ENCODE peak calls at places on chromosomes 11 and 22, in seven cellular contexts. One of them, this sample, is unnamed.

GRCh38 chr11:76523147-76523546 is 78.3 kb downstream of the EMSY start:
- DNase-seq in BE2C: no peak
- DNase-seq in cardiac fibroblast: no peak
- DNase-seq in IMR-90: no peak
- DNase-seq in A549: no peak
- DNase-seq in AG08396: no peak
- DNase-seq in breast epithelium: no peak
- DNase-seq in this sample: no peak

GRCh38 chr11:131674051-131674755 is 303.8 kb downstream of the NTM start:
- DNase-seq in cardiac fibroblast: peak
- DNase-seq in AG08396: peak
- DNase-seq in IMR-90: peak
- DNase-seq in BE2C: peak
- DNase-seq in breast epithelium: peak
- DNase-seq in A549: peak
- DNase-seq in this sample: peak

GRCh38 chr11:60242607-60243292 is at the start of gene MS4A4E:
- DNase-seq in A549: no peak
- DNase-seq in breast epithelium: no peak
- DNase-seq in cardiac fibroblast: no peak
- DNase-seq in AG08396: no peak
- DNase-seq in IMR-90: no peak
- DNase-seq in BE2C: no peak
- DNase-seq in this sample: no peak

GRCh38 chr11:88103337-88104206 is 71.7 kb downstream of the RAB38 start:
- DNase-seq in IMR-90: peak
- DNase-seq in breast epithelium: no peak
- DNase-seq in AG08396: peak
- DNase-seq in cardiac fibroblast: peak
- DNase-seq in A549: peak
- DNase-seq in BE2C: peak
- DNase-seq in this sample: peak

GRCh38 chr11:61092908-61093763 is 9.2 kb upstream of the CD5 start:
- DNase-seq in cardiac fibroblast: no peak
- DNase-seq in AG08396: no peak
- DNase-seq in A549: no peak
- DNase-seq in BE2C: no peak
- DNase-seq in breast epithelium: no peak
- DNase-seq in IMR-90: no peak
- DNase-seq in this sample: no peak

GRCh38 chr11:21430532-21430931 is 761.1 kb downstream of the NELL1 start:
- DNase-seq in AG08396: no peak
- DNase-seq in breast epithelium: no peak
- DNase-seq in BE2C: no peak
- DNase-seq in IMR-90: no peak
- DNase-seq in cardiac fibroblast: no peak
- DNase-seq in A549: no peak
- DNase-seq in this sample: no peak

GRCh38 chr11:95108159-95108611 is 18.5 kb downstream of the ENDOD1 start:
- DNase-seq in A549: no peak
- DNase-seq in IMR-90: peak
- DNase-seq in BE2C: no peak
- DNase-seq in breast epithelium: peak
- DNase-seq in AG08396: peak
- DNase-seq in cardiac fibroblast: peak
- DNase-seq in this sample: peak

GRCh38 chr22:42333544-42333943 is 63.1 kb upstream of the TCF20 start:
- DNase-seq in AG08396: no peak
- DNase-seq in BE2C: no peak
- DNase-seq in cardiac fibroblast: no peak
- DNase-seq in A549: no peak
- DNase-seq in breast epithelium: no peak
- DNase-seq in IMR-90: no peak
- DNase-seq in this sample: no peak

GRCh38 chr11:64652586-64653387 is 61.8 kb downstream of the SLC22A12 start:
- DNase-seq in breast epithelium: peak
- DNase-seq in IMR-90: peak
- DNase-seq in cardiac fibroblast: peak
- DNase-seq in AG08396: peak
- DNase-seq in A549: peak
- DNase-seq in BE2C: peak
- DNase-seq in this sample: peak

GRCh38 chr22:48649031-48649430 is 1178.6 kb downstream of the BRD1 start:
- DNase-seq in IMR-90: no peak
- DNase-seq in A549: no peak
- DNase-seq in cardiac fibroblast: no peak
- DNase-seq in breast epithelium: no peak
- DNase-seq in AG08396: no peak
- DNase-seq in BE2C: no peak
- DNase-seq in this sample: no peak

GRCh38 chr11:82229346-82229745 is 504.3 kb downstream of the FAM181B start:
- DNase-seq in AG08396: no peak
- DNase-seq in breast epithelium: no peak
- DNase-seq in BE2C: no peak
- DNase-seq in A549: no peak
- DNase-seq in cardiac fibroblast: peak
- DNase-seq in IMR-90: no peak
- DNase-seq in this sample: no peak

GRCh38 chr22:20102203-20102780 is 13.6 kb upstream of the RANBP1 start:
- DNase-seq in AG08396: no peak
- DNase-seq in IMR-90: no peak
- DNase-seq in cardiac fibroblast: no peak
- DNase-seq in BE2C: no peak
- DNase-seq in breast epithelium: no peak
- DNase-seq in A549: no peak
- DNase-seq in this sample: no peak